ENCODE peak calls at places on chromosome 13, in six cellular contexts. W, L, Q, S, O and A are unnamed samples.

GRCh38 chr13:40146586-40147240 is 491.3 kb downstream of the COG6 start:
- DNase-seq in O (no peak), S (no peak), Q (no peak), W (no peak), L (no peak), A (no peak)

GRCh38 chr13:30915691-30916541 is 9.8 kb downstream of the MEDAG start:
- DNase-seq in Q (no peak), S (no peak), W (no peak), O (no peak), L (no peak), A (no peak)

GRCh38 chr13:78299832-78300623 is 303.3 kb downstream of the POU4F1 start:
- DNase-seq in L (no peak), Q (no peak), O (no peak), W (no peak), S (no peak), A (no peak)

GRCh38 chr13:35599385-35599784 is 122.9 kb upstream of the MAB21L1 start:
- DNase-seq in O (no peak), W (no peak), S (no peak), Q (no peak), L (no peak), A (no peak)

GRCh38 chr13:114057131-114058050 is 75.0 kb downstream of the RASA3 start:
- DNase-seq in S (no peak), W (no peak), L (no peak), O (no peak), Q (no peak), A (no peak)

GRCh38 chr13:78317030-78317429 is 286.3 kb downstream of the POU4F1 start:
- DNase-seq in O (no peak), L (no peak), S (no peak), Q (no peak), W (no peak), A (no peak)

GRCh38 chr13:23915308-23915707 is 18.0 kb upstream of the C1QTNF9B start:
- DNase-seq in W (no peak), S (no peak), Q (no peak), L (no peak), O (no peak), A (no peak)

GRCh38 chr13:112651750-112652511 is 37.9 kb upstream of the ATP11A start:
- DNase-seq in S (no peak), Q (no peak), L (no peak), W (no peak), O (no peak), A (no peak)

GRCh38 chr13:27273658-27274425 is 3.2 kb downstream of the RASL11A start:
- DNase-seq in O (no peak), W (no peak), L (peak; percentile 50), Q (peak; percentile 56), S (no peak), A (no peak)

GRCh38 chr13:114212096-114212495 is 22.6 kb upstream of the CDC16 start:
- DNase-seq in S (peak; percentile 44), Q (no peak), O (no peak), L (no peak), W (no peak), A (no peak)

GRCh38 chr13:45121421-45121820 is 1.1 kb downstream of the GTF2F2 start:
- DNase-seq in L (no peak), O (no peak), S (no peak), W (no peak), Q (no peak), A (no peak)

GRCh38 chr13:53821632-53822031 is 793.0 kb downstream of the OLFM4 start:
- DNase-seq in W (no peak), L (no peak), O (no peak), S (no peak), Q (no peak), A (no peak)

GRCh38 chr13:114145722-114146121 is 13.3 kb upstream of the RASA3 start:
- DNase-seq in O (peak; percentile 26), W (no peak), Q (no peak), L (no peak), S (no peak), A (no peak)

GRCh38 chr13:94860981-94861407 is 148.6 kb upstream of the SOX21 start:
- DNase-seq in W (no peak), S (peak; percentile 7), Q (peak; percentile 12), L (no peak), O (no peak), A (no peak)

GRCh38 chr13:47798906-47799305 is 202.2 kb downstream of the SUCLA2 start:
- DNase-seq in S (peak; percentile 2), Q (no peak), L (no peak), W (no peak), O (no peak), A (no peak)

GRCh38 chr13:104014803-104015645 is 948.8 kb upstream of the SLC10A2 start:
- DNase-seq in L (no peak), O (no peak), W (no peak), S (no peak), Q (no peak), A (no peak)

GRCh38 chr13:32117696-32118095 is 86.1 kb downstream of the FRY start:
- DNase-seq in W (no peak), L (peak; percentile 9), Q (no peak), S (no peak), O (no peak), A (no peak)

GRCh38 chr13:37695200-37695599 is 96.6 kb upstream of the POSTN start:
- DNase-seq in Q (no peak), O (no peak), S (no peak), L (no peak), W (no peak), A (no peak)

GRCh38 chr13:44120814-44121505 is 241.3 kb downstream of the LACC1 start:
- DNase-seq in S (no peak), O (no peak), Q (no peak), L (no peak), W (no peak), A (no peak)

GRCh38 chr13:73062368-73062767 is 3.6 kb downstream of the KLF5 start:
- DNase-seq in S (no peak), O (no peak), Q (no peak), L (no peak), W (no peak), A (no peak)

GRCh38 chr13:51728972-51729371 is 75.0 kb downstream of the DHRS12 start:
- DNase-seq in Q (no peak), O (no peak), S (no peak), L (no peak), W (no peak), A (no peak)